ENCODE peak calls at places on chromosomes 4 and X, in six cellular contexts. One of them, this sample, is unnamed.

GRCh38 chr4:1462768-1463075 is 56.5 kb upstream of the NKX1-1 start:
- DNase-seq in K562: no peak
- DNase-seq in endothelial cell of umbilical vein: no peak
- DNase-seq in GM12878: no peak
- DNase-seq in A549: no peak
- DNase-seq in HepG2: no peak
- DNase-seq in this sample: no peak

GRCh38 chrX:139446832-139447231 is 83.7 kb upstream of the F9 start:
- DNase-seq in GM12878: no peak
- DNase-seq in endothelial cell of umbilical vein: no peak
- DNase-seq in HepG2: no peak
- DNase-seq in A549: no peak
- DNase-seq in K562: no peak
- DNase-seq in this sample: no peak

GRCh38 chr4:138561906-138562305 is 319.8 kb upstream of the SLC7A11 start:
- DNase-seq in K562: no peak
- DNase-seq in GM12878: no peak
- DNase-seq in endothelial cell of umbilical vein: peak; percentile 71
- DNase-seq in HepG2: no peak
- DNase-seq in A549: no peak
- DNase-seq in this sample: no peak

GRCh38 chr4:131207589-131207988 is 1941.5 kb upstream of the PCDH10 start:
- DNase-seq in GM12878: no peak
- DNase-seq in K562: no peak
- DNase-seq in A549: no peak
- DNase-seq in endothelial cell of umbilical vein: no peak
- DNase-seq in HepG2: no peak
- DNase-seq in this sample: no peak

GRCh38 chrX:7083468-7084396 is 63.8 kb upstream of the STS start:
- DNase-seq in K562: no peak
- DNase-seq in HepG2: no peak
- DNase-seq in endothelial cell of umbilical vein: peak; percentile 71
- DNase-seq in GM12878: peak; percentile 84
- DNase-seq in A549: peak; percentile 22
- DNase-seq in this sample: peak; percentile 92

GRCh38 chr4:153555730-153556440 is 89.7 kb downstream of the TMEM131L start:
- DNase-seq in endothelial cell of umbilical vein: peak; percentile 90
- DNase-seq in HepG2: peak; percentile 48
- DNase-seq in GM12878: no peak
- DNase-seq in K562: no peak
- DNase-seq in A549: no peak
- DNase-seq in this sample: no peak

GRCh38 chrX:32874839-32875238 is 336.5 kb downstream of the DMD start:
- DNase-seq in GM12878: no peak
- DNase-seq in A549: no peak
- DNase-seq in K562: no peak
- DNase-seq in HepG2: no peak
- DNase-seq in endothelial cell of umbilical vein: no peak
- DNase-seq in this sample: no peak

GRCh38 chrX:115452256-115452655 is 108.7 kb upstream of the PLS3 start:
- DNase-seq in K562: no peak
- DNase-seq in endothelial cell of umbilical vein: peak; percentile 35
- DNase-seq in A549: no peak
- DNase-seq in HepG2: no peak
- DNase-seq in GM12878: no peak
- DNase-seq in this sample: no peak

GRCh38 chrX:50988649-50989048 is 78.1 kb downstream of the BMP15 start:
- DNase-seq in endothelial cell of umbilical vein: peak; percentile 21
- DNase-seq in A549: peak; percentile 16
- DNase-seq in K562: no peak
- DNase-seq in HepG2: no peak
- DNase-seq in GM12878: no peak
- DNase-seq in this sample: peak; percentile 27

GRCh38 chrX:128698528-128698927 is 646.3 kb upstream of the ACTRT1 start:
- DNase-seq in K562: no peak
- DNase-seq in GM12878: no peak
- DNase-seq in HepG2: no peak
- DNase-seq in A549: no peak
- DNase-seq in endothelial cell of umbilical vein: no peak
- DNase-seq in this sample: no peak

GRCh38 chr4:925771-926500 is 6.2 kb downstream of the GAK start:
- DNase-seq in A549: no peak
- DNase-seq in HepG2: no peak
- DNase-seq in endothelial cell of umbilical vein: no peak
- DNase-seq in K562: no peak
- DNase-seq in GM12878: no peak
- DNase-seq in this sample: no peak

GRCh38 chr4:164606478-164606877 is 147.5 kb upstream of the SMIM31 start:
- DNase-seq in GM12878: no peak
- DNase-seq in A549: no peak
- DNase-seq in K562: no peak
- DNase-seq in endothelial cell of umbilical vein: no peak
- DNase-seq in HepG2: no peak
- DNase-seq in this sample: no peak

GRCh38 chr4:18167831-18168230 is 146.3 kb upstream of the LCORL start:
- DNase-seq in K562: no peak
- DNase-seq in GM12878: no peak
- DNase-seq in A549: no peak
- DNase-seq in endothelial cell of umbilical vein: no peak
- DNase-seq in HepG2: no peak
- DNase-seq in this sample: peak; percentile 8

GRCh38 chr4:78482281-78482680 is 69.3 kb upstream of the ANXA3 start:
- DNase-seq in HepG2: no peak
- DNase-seq in K562: no peak
- DNase-seq in endothelial cell of umbilical vein: no peak
- DNase-seq in GM12878: no peak
- DNase-seq in A549: no peak
- DNase-seq in this sample: no peak

GRCh38 chr4:15920723-15921591 is 17.6 kb downstream of the FGFBP1 start:
- DNase-seq in K562: no peak
- DNase-seq in HepG2: no peak
- DNase-seq in A549: peak; percentile 90
- DNase-seq in GM12878: no peak
- DNase-seq in endothelial cell of umbilical vein: peak; percentile 89
- DNase-seq in this sample: no peak

GRCh38 chrX:130120746-130121504 is 10.6 kb upstream of the ELF4 start:
- DNase-seq in A549: peak; percentile 73
- DNase-seq in endothelial cell of umbilical vein: peak; percentile 75
- DNase-seq in K562: peak; percentile 75
- DNase-seq in HepG2: peak; percentile 33
- DNase-seq in GM12878: no peak
- DNase-seq in this sample: peak; percentile 87

GRCh38 chr4:65066106-65066505 is 604.2 kb downstream of the EPHA5 start:
- DNase-seq in GM12878: no peak
- DNase-seq in K562: no peak
- DNase-seq in HepG2: no peak
- DNase-seq in A549: no peak
- DNase-seq in endothelial cell of umbilical vein: no peak
- DNase-seq in this sample: no peak

GRCh38 chr4:110268352-110268751 is 69.9 kb upstream of the ELOVL6 start:
- DNase-seq in endothelial cell of umbilical vein: no peak
- DNase-seq in K562: no peak
- DNase-seq in GM12878: no peak
- DNase-seq in HepG2: no peak
- DNase-seq in A549: no peak
- DNase-seq in this sample: no peak

GRCh38 chr4:119026662-119027444 is 108.8 kb upstream of the MYOZ2 start:
- DNase-seq in A549: peak; percentile 53
- DNase-seq in GM12878: no peak
- DNase-seq in HepG2: no peak
- DNase-seq in K562: no peak
- DNase-seq in endothelial cell of umbilical vein: no peak
- DNase-seq in this sample: peak; percentile 10

GRCh38 chr4:10403633-10404445 is 53.4 kb downstream of the ZNF518B start:
- DNase-seq in K562: peak; percentile 33
- DNase-seq in GM12878: no peak
- DNase-seq in endothelial cell of umbilical vein: peak; percentile 60
- DNase-seq in HepG2: peak; percentile 29
- DNase-seq in A549: peak; percentile 31
- DNase-seq in this sample: peak; percentile 55

DNA sequence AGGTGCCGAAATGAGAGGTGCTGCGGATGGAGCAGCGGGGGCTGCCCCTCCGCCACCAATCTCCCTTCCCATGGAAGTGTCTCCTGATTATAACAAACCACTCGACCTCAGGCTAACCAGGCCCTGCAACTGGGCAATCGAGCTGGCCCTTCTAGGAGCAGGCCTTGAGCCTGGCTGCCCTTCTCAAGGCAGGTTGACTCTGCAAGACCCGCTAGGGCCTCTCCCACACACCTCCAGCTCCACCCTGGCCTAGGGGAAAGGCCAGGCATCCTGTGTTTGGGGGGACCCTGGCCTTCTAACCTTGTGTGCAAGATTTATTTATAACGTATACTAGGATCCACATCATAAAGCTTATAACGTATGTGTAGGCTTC is 3.7 kb upstream of the BCOR start:
- DNase-seq in GM12878: no peak
- DNase-seq in K562: no peak
- DNase-seq in HepG2: no peak
- DNase-seq in A549: no peak
- DNase-seq in endothelial cell of umbilical vein: no peak
- DNase-seq in this sample: peak; percentile 26
- H3K4me3 ChIP-seq in GM12878: no peak overlapping the region
- H3K4me3 ChIP-seq in K562: no peak overlapping the region
- H3K4me3 ChIP-seq in HepG2: no peak overlapping the region
- H3K4me3 ChIP-seq in A549: no peak overlapping the region
- H3K4me3 ChIP-seq in endothelial cell of umbilical vein: no peak overlapping the region
- H3K4me3 ChIP-seq in this sample: no peak overlapping the region

GRCh38 chr4:115841873-115842272 is 728.5 kb upstream of the NDST4 start:
- DNase-seq in endothelial cell of umbilical vein: no peak
- DNase-seq in K562: no peak
- DNase-seq in A549: no peak
- DNase-seq in HepG2: no peak
- DNase-seq in GM12878: no peak
- DNase-seq in this sample: no peak
- TF ChIP-seq MAX in endothelial cell of umbilical vein: no peak
- TF ChIP-seq MAX in K562: no peak
- TF ChIP-seq MAX in A549: no peak
- TF ChIP-seq MAX in HepG2: no peak
- TF ChIP-seq MAX in GM12878: no peak
- TF ChIP-seq MAX in this sample: no peak

DNA sequence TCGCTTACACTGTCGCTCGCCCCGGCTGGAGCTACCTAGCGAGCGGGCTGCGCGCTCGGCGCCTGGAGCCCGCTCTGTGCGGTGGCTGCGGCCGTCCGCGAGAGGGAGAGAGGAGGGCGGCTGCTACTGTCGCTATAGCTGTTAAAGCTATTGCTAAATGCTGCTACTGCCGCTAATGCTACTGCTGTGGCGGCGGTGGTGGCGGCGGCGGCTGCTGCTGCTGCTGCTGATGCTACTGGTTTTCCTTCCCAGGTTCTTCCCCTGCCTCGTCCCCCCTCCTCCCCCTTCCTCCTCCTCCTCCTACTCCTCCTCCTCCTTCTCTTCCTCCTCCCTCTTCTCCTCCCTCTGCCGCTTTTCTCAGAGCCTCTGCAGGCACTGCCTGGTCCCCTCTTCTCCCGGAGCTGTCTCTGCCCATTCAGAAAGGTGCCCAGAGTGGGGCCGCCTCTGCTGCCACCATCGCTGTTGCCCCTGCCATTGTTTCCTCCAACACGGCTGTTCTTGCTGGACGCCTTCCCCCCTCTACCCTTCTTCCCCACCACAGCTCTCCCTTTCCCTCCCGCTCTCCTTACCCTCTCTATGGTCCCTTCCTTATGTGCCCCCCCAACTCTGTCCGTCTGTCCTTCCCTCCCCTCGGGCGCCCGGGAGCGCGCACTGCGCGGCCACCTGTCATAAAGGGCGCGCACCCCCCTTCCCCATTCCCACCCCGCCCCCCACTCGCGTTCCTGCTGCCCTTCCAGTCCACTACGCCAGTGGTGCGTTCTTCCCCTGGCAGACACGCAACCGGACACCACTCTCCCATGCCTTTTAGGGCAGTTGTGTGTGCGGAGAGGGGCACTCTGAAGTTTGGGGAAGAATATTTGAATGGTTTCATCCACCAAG is at the start of gene NEXMIF:
- DNase-seq in A549: peak; percentile 36
- DNase-seq in K562: no peak
- DNase-seq in endothelial cell of umbilical vein: no peak
- DNase-seq in HepG2: peak; percentile 6
- DNase-seq in GM12878: no peak
- DNase-seq in this sample: peak; percentile 49
- TF ChIP-seq MYC in A549: no peak
- TF ChIP-seq MYC in K562: no peak
- TF ChIP-seq MYC in endothelial cell of umbilical vein: no peak
- TF ChIP-seq MYC in HepG2: no peak
- TF ChIP-seq MYC in GM12878: no peak
- TF ChIP-seq MYC in this sample: no peak

GRCh38 chr4:53951414-53951813 is 113.0 kb downstream of the CHIC2 start:
- DNase-seq in endothelial cell of umbilical vein: no peak
- DNase-seq in K562: no peak
- DNase-seq in GM12878: no peak
- DNase-seq in A549: no peak
- DNase-seq in HepG2: no peak
- DNase-seq in this sample: no peak
- H3K4me3 ChIP-seq in endothelial cell of umbilical vein: no peak overlapping the region
- H3K4me3 ChIP-seq in K562: no peak overlapping the region
- H3K4me3 ChIP-seq in GM12878: no peak overlapping the region
- H3K4me3 ChIP-seq in A549: no peak overlapping the region
- H3K4me3 ChIP-seq in HepG2: no peak overlapping the region
- H3K4me3 ChIP-seq in this sample: no peak overlapping the region

GRCh38 chrX:69285401-69285871 is 120.2 kb upstream of the PJA1 start:
- DNase-seq in A549: no peak
- DNase-seq in HepG2: no peak
- DNase-seq in endothelial cell of umbilical vein: no peak
- DNase-seq in K562: no peak
- DNase-seq in GM12878: no peak
- DNase-seq in this sample: no peak
- TF ChIP-seq MAX in A549: no peak
- TF ChIP-seq MAX in HepG2: no peak
- TF ChIP-seq MAX in endothelial cell of umbilical vein: no peak
- TF ChIP-seq MAX in K562: no peak
- TF ChIP-seq MAX in GM12878: no peak
- TF ChIP-seq MAX in this sample: no peak

GRCh38 chrX:45011131-45011530 is 138.1 kb downstream of the KDM6A start:
- DNase-seq in K562: no peak
- DNase-seq in GM12878: no peak
- DNase-seq in endothelial cell of umbilical vein: no peak
- DNase-seq in HepG2: no peak
- DNase-seq in A549: peak; percentile 44
- DNase-seq in this sample: no peak
- TF ChIP-seq MYC in K562: no peak
- TF ChIP-seq MYC in GM12878: no peak
- TF ChIP-seq MYC in endothelial cell of umbilical vein: no peak
- TF ChIP-seq MYC in HepG2: no peak
- TF ChIP-seq MYC in A549: no peak
- TF ChIP-seq MYC in this sample: no peak

This sample was measured in NB4.